ENCODE peak calls at places on chromosomes 1 and 21, in six cellular contexts. K is GM23248, N is heart right ventricle, C is mucosa of descending colon, G is transverse colon, B is spleen. U is an unnamed sample. For H3K36me3, the result is how much of the 10 kb centered on the place peaks cover.

GRCh38 chr1:100700586-100700985 is 19.0 kb upstream of the VCAM1 start:
- DNase-seq in K (peak), N (no peak), C (no peak), G (no peak), B (no peak), U (no peak)

GRCh38 chr1:86739901-86740507 is 35.6 kb downstream of the SH3GLB1 start:
- DNase-seq in K (peak), N (no peak), C (no peak), G (no peak), B (no peak), U (no peak)

GRCh38 chr1:235930543-235930942 is 63.8 kb upstream of the LYST start:
- DNase-seq in K (no peak), N (no peak), C (no peak), G (no peak), B (no peak), U (no peak)

GRCh38 chr1:203086992-203087763 is 1.4 kb upstream of the MYOG start:
- DNase-seq in K (no peak), N (no peak), C (no peak), G (no peak), B (no peak), U (peak)

GRCh38 chr21:14890141-14890540 is 174.7 kb downstream of the NRIP1 start:
- DNase-seq in K (no peak), N (no peak), C (no peak), G (no peak), B (no peak), U (no peak)

GRCh38 chr1:200535605-200536004 is 84.9 kb downstream of the KIF14 start:
- DNase-seq in K (peak), N (no peak), C (no peak), G (peak), B (no peak), U (peak)

GRCh38 chr1:15452216-15452615 is 4.3 kb upstream of the CELA2A start:
- DNase-seq in K (peak), N (no peak), C (no peak), G (no peak), B (no peak), U (no peak)

GRCh38 chr1:202283379-202283844 is 58.3 kb downstream of the UBE2T start:
- DNase-seq in K (peak), N (no peak), C (no peak), G (no peak), B (peak), U (no peak)

GRCh38 chr1:203133969-203134725 is 6.6 kb downstream of the ADORA1 start:
- DNase-seq in K (peak), N (no peak), C (no peak), G (peak), B (no peak), U (peak)

GRCh38 chr1:55839221-55839620 is 624.1 kb upstream of the USP24 start:
- DNase-seq in K (no peak), N (no peak), C (no peak), G (no peak), B (no peak), U (no peak)

GRCh38 chr1:113905435-113905861 is 322 bp downstream of the DCLRE1B start:
- DNase-seq in K (peak), N (no peak), C (peak), G (peak), B (peak), U (peak)

GRCh38 chr1:154819628-154820590 is 50.2 kb downstream of the KCNN3 start:
- DNase-seq in K (peak), N (no peak), C (no peak), G (no peak), B (no peak), U (peak)

GRCh38 chr1:157231844-157232550 is 93.8 kb upstream of the ETV3 start:
- DNase-seq in K (no peak), N (no peak), C (no peak), G (no peak), B (no peak), U (no peak)

GRCh38 chr1:226661965-226662364 is 77.1 kb downstream of the ITPKB start:
- DNase-seq in K (peak), N (no peak), C (peak), G (no peak), B (peak), U (peak)

GRCh38 chr1:212981025-212981495 is 30.7 kb downstream of the VASH2 start:
- DNase-seq in K (no peak), N (peak), C (no peak), G (no peak), B (no peak), U (no peak)

GRCh38 chr1:47224676-47225399 is 7.2 kb downstream of the TAL1 start:
- DNase-seq in K (peak), N (no peak), C (no peak), G (no peak), B (no peak), U (no peak)

GRCh38 chr1:198713081-198713480 is 74.2 kb downstream of the PTPRC start:
- DNase-seq in K (peak), N (no peak), C (no peak), G (no peak), B (no peak), U (no peak)

GRCh38 chr21:45352621-45353125 is 52.3 kb upstream of the COL18A1 start:
- DNase-seq in K (no peak), N (no peak), C (peak), G (no peak), B (peak), U (peak)

GRCh38 chr1:206606867-206607266 is 5.4 kb downstream of the EIF2D start:
- DNase-seq in K (peak), N (no peak), C (no peak), G (no peak), B (no peak), U (peak)

GRCh38 chr1:70718086-70718630 is 307.1 kb downstream of the CTH start:
- DNase-seq in K (peak), N (no peak), C (no peak), G (no peak), B (no peak), U (no peak)

GRCh38 chr1:109759513-109760334 is 4.0 kb downstream of the EPS8L3 start:
- DNase-seq in K (no peak), N (peak), C (no peak), G (peak), B (peak), U (no peak)

GRCh38 chr1:202713110-202713509 is 2.9 kb upstream of the SYT2 start:
- DNase-seq in K (no peak), N (no peak), C (no peak), G (no peak), B (no peak), U (peak)

GRCh38 chr1:154857441-154858215 is 12.5 kb downstream of the KCNN3 start:
- DNase-seq in K (no peak), N (no peak), C (no peak), G (no peak), B (no peak), U (no peak)

GRCh38 chr1:23369335-23370013 is at the start of gene ZNF436:
- DNase-seq in K (peak), N (peak), C (peak), G (peak), B (peak), U (no peak)

GRCh38 chr1:242788771-242789170 is 264.3 kb upstream of the PLD5 start:
- DNase-seq in K (no peak), N (no peak), C (no peak), G (no peak), B (no peak), U (no peak)

GRCh38 chr1:55310517-55310927 is 95.4 kb upstream of the USP24 start:
- DNase-seq in K (peak), N (no peak), C (no peak), G (no peak), B (no peak), U (no peak)

GRCh38 chr1:21324368-21325137 is 34.3 kb upstream of the ECE1 start:
- DNase-seq in K (peak), N (peak), C (peak), G (peak), B (peak), U (peak)

GRCh38 chr1:151820940-151821339 is 10.7 kb downstream of the RORC start:
- DNase-seq in K (no peak), N (no peak), C (no peak), G (no peak), B (no peak), U (no peak)

GRCh38 chr1:54359393-54360162 is 46.6 kb downstream of the SSBP3 start:
- DNase-seq in K (no peak), N (no peak), C (no peak), G (no peak), B (no peak), U (no peak)

GRCh38 chr21:43315244-43316137 is 111.4 kb downstream of the SIK1 start:
- DNase-seq in K (peak), N (no peak), C (peak), G (no peak), B (no peak), U (no peak)

GRCh38 chr1:201498621-201499020 is 8.3 kb downstream of the CSRP1 start:
- DNase-seq in K (peak), N (no peak), C (no peak), G (no peak), B (no peak), U (no peak)

GRCh38 chr21:25708467-25709065 is 26.1 kb downstream of the ATP5PF start:
- DNase-seq in K (peak), N (peak), C (no peak), G (peak), B (no peak), U (peak)

GRCh38 chr1:8155528-8156186 is 129.5 kb upstream of the ERRFI1 start:
- DNase-seq in K (peak), N (no peak), C (no peak), G (no peak), B (no peak), U (peak)

GRCh38 chr1:198106007-198106406 is 50.8 kb upstream of the NEK7 start:
- DNase-seq in K (no peak), N (no peak), C (no peak), G (no peak), B (no peak), U (no peak)

DNA sequence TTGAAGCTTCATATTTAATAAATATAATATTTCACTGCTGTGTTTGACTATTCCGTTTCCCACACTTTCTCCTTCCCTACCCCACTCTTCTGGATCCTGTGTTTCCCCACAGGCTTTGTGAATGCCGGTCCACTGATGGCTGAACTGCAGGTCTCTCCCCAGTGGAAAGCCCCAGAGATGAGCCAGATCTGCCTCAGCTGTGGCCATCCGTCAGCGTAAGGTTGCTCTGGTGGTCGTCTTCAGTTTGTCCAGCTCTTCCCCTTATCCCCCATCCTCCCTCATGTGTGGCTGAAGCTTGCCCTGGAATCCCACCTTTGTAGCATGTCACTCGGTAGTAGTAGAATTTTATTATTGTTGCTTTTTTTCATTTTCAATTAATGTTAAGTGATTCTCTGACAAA is 11.4 kb downstream of the SMAP2 start:
- DNase-seq in K (no peak), N (no peak), C (no peak), G (no peak), B (no peak), U (no peak)
- H3K4me3 ChIP-seq in K (no peak), N (no peak), C (no peak), G (no peak), B (peak), U (no peak)

DNA sequence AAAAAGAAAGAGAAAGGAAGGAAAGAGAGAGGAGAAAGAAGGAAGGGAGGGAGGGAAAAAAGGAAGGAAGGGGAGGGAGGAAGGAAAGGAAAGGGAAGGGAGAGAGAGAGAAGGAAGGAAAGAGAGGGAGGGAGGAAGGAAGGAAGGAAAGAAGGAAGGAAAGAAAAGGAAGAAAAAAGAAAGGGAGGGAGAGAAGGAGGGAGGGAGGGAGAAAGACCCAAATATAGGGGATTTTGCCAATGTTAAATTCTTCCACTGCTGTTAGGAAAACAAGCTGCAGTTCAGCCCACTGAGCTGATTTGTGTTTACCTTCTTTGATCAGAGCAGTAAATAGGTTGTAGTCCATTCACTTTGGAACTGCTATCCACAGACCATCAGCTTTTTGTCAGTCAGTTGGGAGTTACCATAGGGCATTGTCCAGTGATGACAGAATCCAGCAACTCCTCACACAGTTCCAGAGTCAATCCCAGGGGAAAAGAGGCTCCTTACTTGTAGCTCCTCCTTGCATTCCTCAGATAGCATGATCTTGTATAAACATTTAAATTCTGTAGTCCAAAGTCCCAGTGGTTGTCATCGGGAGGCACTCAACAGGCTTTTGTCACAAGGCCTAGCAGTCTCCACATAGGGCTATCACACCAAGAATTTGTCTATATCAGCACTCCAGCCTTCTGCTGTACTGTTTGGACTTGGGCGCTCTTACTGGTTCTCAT is 13.5 kb upstream of the PPP1R8 start:
- DNase-seq in K (peak), N (peak), C (no peak), G (peak), B (no peak), U (no peak)
- H3K36me3 ChIP-seq in K (half or more), N (under half), C (under half), G (half or more), B (half or more), U (under half)

GRCh38 chr21:17690078-17690494 is 77.4 kb upstream of the BTG3 start:
- DNase-seq in K (no peak), N (no peak), C (no peak), G (no peak), B (no peak), U (no peak)

GRCh38 chr21:17693801-17694200 is 81.1 kb upstream of the BTG3 start:
- DNase-seq in K (no peak), N (no peak), C (no peak), G (no peak), B (no peak), U (no peak)

GRCh38 chr21:17688912-17689874 is 76.5 kb upstream of the BTG3 start:
- DNase-seq in K (no peak), N (peak), C (peak), G (peak), B (peak), U (no peak)
- H3K4me3 ChIP-seq in K (no peak), N (no peak), C (no peak), G (no peak), B (peak), U (no peak)

GRCh38 chr1:244854175-244854574 is 10.2 kb downstream of the HNRNPU start:
- DNase-seq in K (no peak), N (no peak), C (no peak), G (no peak), B (no peak), U (no peak)
- H3K36me3 ChIP-seq in K (half or more), N (half or more), C (under half), G (half or more), B (half or more), U (half or more)

DNA sequence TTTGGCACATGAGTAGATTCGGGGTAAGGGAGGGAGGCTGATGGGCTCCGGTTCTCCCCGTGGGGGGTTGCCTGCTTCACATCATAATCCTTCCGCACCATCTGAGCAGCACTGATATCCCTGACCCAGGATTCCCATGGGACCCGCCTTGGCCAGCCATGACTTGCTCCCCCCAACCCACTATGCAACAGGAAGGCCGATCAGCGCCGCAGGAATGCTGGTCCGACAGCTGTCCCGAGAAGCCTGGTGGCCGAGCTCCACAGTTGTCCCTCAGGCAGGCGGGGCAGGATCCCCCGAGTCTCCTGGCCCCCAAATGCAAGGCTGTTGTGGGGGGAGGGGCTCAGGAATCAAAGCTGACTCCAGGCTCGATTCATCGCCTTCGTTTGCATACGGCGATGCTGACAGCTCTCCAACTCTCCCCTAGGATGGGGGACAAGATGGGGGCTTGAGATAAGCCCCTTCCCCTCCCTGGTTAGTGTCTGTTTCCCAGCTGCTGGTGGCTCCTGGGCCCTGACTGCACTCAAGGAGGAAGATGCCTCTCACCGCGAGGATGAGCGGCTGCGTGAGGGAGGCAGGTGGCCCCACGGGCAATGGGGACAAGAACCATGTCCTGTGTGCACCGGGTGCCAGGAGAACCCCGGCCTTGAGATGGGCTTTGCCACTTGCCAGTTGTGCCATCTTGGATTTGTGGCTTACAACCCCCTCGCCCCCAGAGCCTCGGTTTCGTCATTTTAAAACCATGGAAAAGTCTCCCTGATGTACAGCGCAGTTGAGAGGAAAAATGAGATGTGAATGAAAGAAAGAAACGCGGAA is 9.4 kb downstream of the DRAXIN start:
- DNase-seq in K (no peak), N (no peak), C (no peak), G (no peak), B (no peak), U (peak)
- H3K4me3 ChIP-seq in K (no peak), N (no peak), C (no peak), G (no peak), B (no peak), U (no peak)

GRCh38 chr1:224411766-224412165 is 22.8 kb downstream of the WDR26 start:
- DNase-seq in K (peak), N (no peak), C (no peak), G (no peak), B (no peak), U (no peak)

GRCh38 chr1:224402472-224403035 is 32.0 kb downstream of the WDR26 start:
- DNase-seq in K (no peak), N (no peak), C (no peak), G (no peak), B (no peak), U (no peak)

GRCh38 chr1:224406216-224406615 is 28.4 kb downstream of the WDR26 start:
- DNase-seq in K (peak), N (no peak), C (no peak), G (no peak), B (no peak), U (no peak)

GRCh38 chr1:224407546-224408293 is 26.9 kb downstream of the WDR26 start:
- DNase-seq in K (no peak), N (no peak), C (no peak), G (no peak), B (no peak), U (no peak)

DNA sequence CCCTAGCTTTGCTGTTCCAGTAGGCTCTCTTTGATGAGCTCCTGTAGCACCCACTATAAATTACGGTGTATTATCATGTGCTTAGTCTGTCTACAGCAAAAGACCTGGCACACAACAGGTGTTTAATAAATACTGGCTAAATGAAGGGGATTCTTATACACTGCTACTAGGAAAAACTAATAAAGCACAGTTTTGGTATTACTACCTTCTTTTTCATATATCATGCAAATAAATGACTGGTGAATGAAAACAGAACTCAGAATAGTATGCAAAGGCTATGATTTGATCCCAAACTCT is 26.4 kb downstream of the WDR26 start:
- DNase-seq in K (no peak), N (no peak), C (no peak), G (no peak), B (no peak), U (no peak)
- H3K36me3 ChIP-seq in K (half or more), N (half or more), C (under half), G (half or more), B (half or more), U (under half)